ENCODE peak calls at places on chromosomes 4 and X, in ten cellular contexts. F is GDM1; S is fibroblast of gingiva; I is HCT116; A is NCI-H226; U is stimulated activated CD4-positive, alpha-beta T cell treated with anti-CD3 and anti-CD28 coated beads, Interleukin-4, amount 100 ng/mL, for 24 hours; V is activated CD4-positive, alpha-beta T cell treated with anti-CD3 and anti-CD28 coated beads, Interleukin-2, amount 50 U/mL, for 1 hour; B is NCI-H1092 treated with DMSO at 0.1 percent for 48 hours; P is hippocampal formation; K is A172. O is an unnamed sample.

GRCh38 chrX:74419861-74420193 is 1.5 kb upstream of the SLC16A2 start:
- DNase-seq in V (no peak), S (no peak), A (no peak), U (no peak), F (no peak), K (peak; percentile 3), I (no peak), P (no peak), B (peak; percentile 29), O (peak; percentile 4)

GRCh38 chrX:45806410-45807121 is 605.9 kb upstream of the DIPK2B start:
- DNase-seq in I (no peak), B (no peak), V (peak; percentile 16), U (peak; percentile 62), K (peak; percentile 90), F (peak; percentile 6), S (peak; percentile 90), A (peak; percentile 87), P (no peak), O (no peak)

GRCh38 chrX:10326578-10326977 is 169.8 kb downstream of the CLCN4 start:
- DNase-seq in S (peak; percentile 71), U (no peak), K (peak; percentile 55), I (peak; percentile 22), P (no peak), V (no peak), B (peak; percentile 16), F (no peak), A (peak; percentile 11), O (no peak)

GRCh38 chr4:159016527-159017137 is 86.2 kb upstream of the RAPGEF2 start:
- DNase-seq in I (no peak), F (no peak), P (no peak), K (peak; percentile 31), B (peak; percentile 86), U (no peak), A (no peak), V (no peak), S (no peak), O (no peak)

GRCh38 chr4:150078996-150079581 is 844 bp downstream of the DCLK2 start:
- DNase-seq in U (no peak), P (no peak), I (no peak), F (no peak), V (no peak), K (peak; percentile 42), S (peak; percentile 31), A (peak; percentile 12), B (peak; percentile 69), O (peak; percentile 20)

GRCh38 chr4:182578402-182578801 is 335.2 kb downstream of the TENM3 start:
- DNase-seq in B (no peak), U (no peak), V (no peak), A (peak; percentile 74), K (peak; percentile 91), F (no peak), I (peak; percentile 26), S (peak; percentile 14), P (no peak), O (no peak)

GRCh38 chr4:54741161-54741560 is 83.4 kb downstream of the KIT start:
- DNase-seq in V (no peak), U (no peak), B (no peak), K (no peak), P (no peak), F (no peak), A (no peak), I (no peak), S (no peak), O (no peak)

GRCh38 chrX:18886005-18886343 is 97.9 kb downstream of the PHKA2 start:
- DNase-seq in I (no peak), K (no peak), V (no peak), P (no peak), F (no peak), U (no peak), S (no peak), A (no peak), B (no peak), O (no peak)

GRCh38 chrX:153777261-153778090 is 3.4 kb upstream of the SRPK3 start:
- DNase-seq in I (no peak), A (no peak), S (no peak), P (no peak), B (no peak), F (no peak), U (no peak), K (no peak), V (no peak), O (no peak)

GRCh38 chr4:81826336-81826735 is 354.6 kb upstream of the RASGEF1B start:
- DNase-seq in A (no peak), P (no peak), K (no peak), B (no peak), S (no peak), I (no peak), F (no peak), V (no peak), U (no peak), O (no peak)

GRCh38 chr4:130131536-130131935 is 1035.6 kb downstream of the C4orf33 start:
- DNase-seq in K (no peak), A (no peak), V (no peak), F (no peak), P (no peak), I (no peak), U (no peak), B (no peak), S (no peak), O (no peak)

GRCh38 chr4:145821771-145822170 is 116.9 kb downstream of the ZNF827 start:
- DNase-seq in P (no peak), K (no peak), B (no peak), S (no peak), I (no peak), V (no peak), U (no peak), F (no peak), A (no peak), O (no peak)

GRCh38 chr4:165580379-165580905 is 201.6 kb downstream of the CPE start:
- DNase-seq in V (no peak), S (peak; percentile 62), K (peak; percentile 87), B (no peak), F (no peak), A (peak; percentile 19), U (no peak), P (no peak), I (peak; percentile 43), O (no peak)

GRCh38 chr4:150280081-150280950 is 202.1 kb downstream of the DCLK2 start:
- DNase-seq in P (no peak), S (peak; percentile 69), F (peak; percentile 38), V (no peak), K (peak; percentile 82), A (peak; percentile 71), I (no peak), U (no peak), B (no peak), O (no peak)